ENCODE peak calls at places on chromosomes 16 and 17, in nine cellular contexts. One of them, this sample, is unnamed.
A peak's percentile ranks its signal among the peaks of the same experiment; 100 is the strongest.

GRCh38 chr17:80955673-80956306 is 35.9 kb upstream of the CHMP6 start:
- DNase-seq in neural crest cell: no peak
- DNase-seq in nucleus accumbens: no peak
- DNase-seq in GM23248: no peak
- DNase-seq in colonic mucosa: no peak
- DNase-seq in HFFc6: no peak
- DNase-seq in NAMALWA: peak; percentile 65
- DNase-seq in CD8-positive, alpha-beta memory T cell: no peak
- DNase-seq in NCI-H2081: no peak
- DNase-seq in this sample: no peak

GRCh38 chr16:4591191-4591590 is 23.5 kb downstream of the UBALD1 start:
- DNase-seq in neural crest cell: no peak
- DNase-seq in nucleus accumbens: no peak
- DNase-seq in GM23248: no peak
- DNase-seq in colonic mucosa: no peak
- DNase-seq in HFFc6: no peak
- DNase-seq in NAMALWA: no peak
- DNase-seq in CD8-positive, alpha-beta memory T cell: no peak
- DNase-seq in NCI-H2081: no peak
- DNase-seq in this sample: no peak

GRCh38 chr16:11435576-11435975 is 90.3 kb downstream of the RMI2 start:
- DNase-seq in neural crest cell: no peak
- DNase-seq in nucleus accumbens: no peak
- DNase-seq in GM23248: no peak
- DNase-seq in colonic mucosa: no peak
- DNase-seq in HFFc6: no peak
- DNase-seq in NAMALWA: no peak
- DNase-seq in CD8-positive, alpha-beta memory T cell: no peak
- DNase-seq in NCI-H2081: no peak
- DNase-seq in this sample: no peak

GRCh38 chr16:11150190-11150589 is 105.8 kb downstream of the SOCS1 start:
- DNase-seq in neural crest cell: no peak
- DNase-seq in nucleus accumbens: no peak
- DNase-seq in GM23248: no peak
- DNase-seq in colonic mucosa: no peak
- DNase-seq in HFFc6: no peak
- DNase-seq in NAMALWA: no peak
- DNase-seq in CD8-positive, alpha-beta memory T cell: no peak
- DNase-seq in NCI-H2081: no peak
- DNase-seq in this sample: no peak

GRCh38 chr16:68754117-68754792 is 17.2 kb downstream of the CDH1 start:
- DNase-seq in neural crest cell: no peak
- DNase-seq in nucleus accumbens: no peak
- DNase-seq in GM23248: no peak
- DNase-seq in colonic mucosa: peak; percentile 71
- DNase-seq in HFFc6: no peak
- DNase-seq in NAMALWA: no peak
- DNase-seq in CD8-positive, alpha-beta memory T cell: no peak
- DNase-seq in NCI-H2081: no peak
- DNase-seq in this sample: no peak

GRCh38 chr16:58098207-58099096 is 30.7 kb downstream of the CFAP20 start:
- DNase-seq in neural crest cell: no peak
- DNase-seq in nucleus accumbens: no peak
- DNase-seq in GM23248: peak; percentile 87
- DNase-seq in colonic mucosa: no peak
- DNase-seq in HFFc6: peak; percentile 68
- DNase-seq in NAMALWA: no peak
- DNase-seq in CD8-positive, alpha-beta memory T cell: no peak
- DNase-seq in NCI-H2081: no peak
- DNase-seq in this sample: peak; percentile 91

GRCh38 chr17:32483451-32484019 is 3.3 kb upstream of the CDK5R1 start:
- DNase-seq in neural crest cell: peak; percentile 42
- DNase-seq in nucleus accumbens: peak; percentile 89
- DNase-seq in GM23248: peak; percentile 80
- DNase-seq in colonic mucosa: peak; percentile 37
- DNase-seq in HFFc6: peak; percentile 61
- DNase-seq in NAMALWA: peak; percentile 59
- DNase-seq in CD8-positive, alpha-beta memory T cell: peak; percentile 42
- DNase-seq in NCI-H2081: peak; percentile 44
- DNase-seq in this sample: peak; percentile 87

GRCh38 chr17:82674656-82675475 is 23.6 kb downstream of the RAB40B start:
- DNase-seq in neural crest cell: no peak
- DNase-seq in nucleus accumbens: peak; percentile 48
- DNase-seq in GM23248: no peak
- DNase-seq in colonic mucosa: peak; percentile 52
- DNase-seq in HFFc6: no peak
- DNase-seq in NAMALWA: no peak
- DNase-seq in CD8-positive, alpha-beta memory T cell: no peak
- DNase-seq in NCI-H2081: no peak
- DNase-seq in this sample: no peak

GRCh38 chr17:82613283-82614094 is 34.8 kb downstream of the WDR45B start:
- DNase-seq in neural crest cell: no peak
- DNase-seq in nucleus accumbens: no peak
- DNase-seq in GM23248: no peak
- DNase-seq in colonic mucosa: no peak
- DNase-seq in HFFc6: no peak
- DNase-seq in NAMALWA: no peak
- DNase-seq in CD8-positive, alpha-beta memory T cell: no peak
- DNase-seq in NCI-H2081: no peak
- DNase-seq in this sample: no peak

This sample was measured in AG20443.